ENCODE peak calls at places on chromosomes 6 and 20, in six cellular contexts. One of them, this sample, is unnamed. For H3K9me3, the result is how much of the 10 kb centered on the place peaks cover.

GRCh38 chr6:20706293-20707165 is 172.3 kb downstream of the CDKAL1 start:
- DNase-seq in CD8-positive, alpha-beta T cell: no peak
- DNase-seq in MM.1S: no peak
- DNase-seq in transverse colon: no peak
- DNase-seq in body of pancreas: no peak
- DNase-seq in hepatocyte: peak
- DNase-seq in this sample: no peak

GRCh38 chr20:49890651-49891361 is 24.5 kb downstream of the SPATA2 start:
- DNase-seq in CD8-positive, alpha-beta T cell: no peak
- DNase-seq in MM.1S: no peak
- DNase-seq in transverse colon: no peak
- DNase-seq in body of pancreas: no peak
- DNase-seq in hepatocyte: no peak
- DNase-seq in this sample: no peak

GRCh38 chr6:1244941-1245340 is 67.0 kb upstream of the FOXQ1 start:
- DNase-seq in CD8-positive, alpha-beta T cell: no peak
- DNase-seq in MM.1S: no peak
- DNase-seq in transverse colon: no peak
- DNase-seq in body of pancreas: no peak
- DNase-seq in hepatocyte: no peak
- DNase-seq in this sample: no peak

GRCh38 chr20:43844778-43845614 is 69.7 kb upstream of the TOX2 start:
- DNase-seq in CD8-positive, alpha-beta T cell: no peak
- DNase-seq in MM.1S: peak
- DNase-seq in transverse colon: no peak
- DNase-seq in body of pancreas: no peak
- DNase-seq in hepatocyte: peak
- DNase-seq in this sample: peak

GRCh38 chr6:139801571-139802321 is 427.3 kb upstream of the CITED2 start:
- DNase-seq in CD8-positive, alpha-beta T cell: no peak
- DNase-seq in MM.1S: no peak
- DNase-seq in transverse colon: no peak
- DNase-seq in body of pancreas: no peak
- DNase-seq in hepatocyte: peak
- DNase-seq in this sample: no peak

GRCh38 chr20:36808317-36809257 is 35.0 kb upstream of the DSN1 start:
- DNase-seq in CD8-positive, alpha-beta T cell: peak
- DNase-seq in MM.1S: peak
- DNase-seq in transverse colon: peak
- DNase-seq in body of pancreas: peak
- DNase-seq in hepatocyte: peak
- DNase-seq in this sample: peak

GRCh38 chr6:54291146-54291545 is 17.1 kb upstream of the TINAG start:
- DNase-seq in CD8-positive, alpha-beta T cell: no peak
- DNase-seq in MM.1S: no peak
- DNase-seq in transverse colon: no peak
- DNase-seq in body of pancreas: no peak
- DNase-seq in hepatocyte: no peak
- DNase-seq in this sample: peak

GRCh38 chr6:140203611-140204553 is 829.4 kb upstream of the CITED2 start:
- DNase-seq in CD8-positive, alpha-beta T cell: no peak
- DNase-seq in MM.1S: peak
- DNase-seq in transverse colon: no peak
- DNase-seq in body of pancreas: no peak
- DNase-seq in hepatocyte: no peak
- DNase-seq in this sample: no peak

GRCh38 chr6:52503344-52503747 is 73.5 kb downstream of the TRAM2 start:
- DNase-seq in CD8-positive, alpha-beta T cell: no peak
- DNase-seq in MM.1S: no peak
- DNase-seq in transverse colon: no peak
- DNase-seq in body of pancreas: no peak
- DNase-seq in hepatocyte: no peak
- DNase-seq in this sample: peak

GRCh38 chr6:152380993-152381898 is 255.9 kb downstream of the SYNE1 start:
- DNase-seq in CD8-positive, alpha-beta T cell: no peak
- DNase-seq in MM.1S: no peak
- DNase-seq in transverse colon: peak
- DNase-seq in body of pancreas: peak
- DNase-seq in hepatocyte: peak
- DNase-seq in this sample: peak

GRCh38 chr20:21767200-21767738 is 61.8 kb downstream of the PAX1 start:
- DNase-seq in CD8-positive, alpha-beta T cell: no peak
- DNase-seq in MM.1S: no peak
- DNase-seq in transverse colon: no peak
- DNase-seq in body of pancreas: no peak
- DNase-seq in hepatocyte: no peak
- DNase-seq in this sample: no peak

GRCh38 chr20:38129893-38130609 is 35.0 kb downstream of the TGM2 start:
- DNase-seq in CD8-positive, alpha-beta T cell: no peak
- DNase-seq in MM.1S: no peak
- DNase-seq in transverse colon: no peak
- DNase-seq in body of pancreas: no peak
- DNase-seq in hepatocyte: no peak
- DNase-seq in this sample: no peak

GRCh38 chr6:131206463-131207251 is 71.4 kb downstream of the AKAP7 start:
- DNase-seq in CD8-positive, alpha-beta T cell: no peak
- DNase-seq in MM.1S: no peak
- DNase-seq in transverse colon: no peak
- DNase-seq in body of pancreas: no peak
- DNase-seq in hepatocyte: no peak
- DNase-seq in this sample: no peak

GRCh38 chr20:39333211-39333610 is 371.1 kb downstream of the DHX35 start:
- DNase-seq in CD8-positive, alpha-beta T cell: no peak
- DNase-seq in MM.1S: no peak
- DNase-seq in transverse colon: no peak
- DNase-seq in body of pancreas: no peak
- DNase-seq in hepatocyte: no peak
- DNase-seq in this sample: no peak

GRCh38 chr20:36145877-36146707 is 8.4 kb upstream of the EPB41L1 start:
- DNase-seq in CD8-positive, alpha-beta T cell: no peak
- DNase-seq in MM.1S: peak
- DNase-seq in transverse colon: no peak
- DNase-seq in body of pancreas: peak
- DNase-seq in hepatocyte: no peak
- DNase-seq in this sample: no peak

GRCh38 chr20:23151008-23151703 is 65.0 kb upstream of the CD93 start:
- DNase-seq in CD8-positive, alpha-beta T cell: no peak
- DNase-seq in MM.1S: no peak
- DNase-seq in transverse colon: no peak
- DNase-seq in body of pancreas: no peak
- DNase-seq in hepatocyte: no peak
- DNase-seq in this sample: no peak

GRCh38 chr6:100633096-100633766 is 168.5 kb upstream of the SIM1 start:
- DNase-seq in CD8-positive, alpha-beta T cell: no peak
- DNase-seq in MM.1S: no peak
- DNase-seq in transverse colon: no peak
- DNase-seq in body of pancreas: no peak
- DNase-seq in hepatocyte: peak
- DNase-seq in this sample: peak

GRCh38 chr6:107728564-107728897 is 95.6 kb downstream of the SCML4 start:
- DNase-seq in CD8-positive, alpha-beta T cell: no peak
- DNase-seq in MM.1S: no peak
- DNase-seq in transverse colon: no peak
- DNase-seq in body of pancreas: no peak
- DNase-seq in hepatocyte: no peak
- DNase-seq in this sample: no peak

GRCh38 chr20:34874094-34874654 is 1.5 kb upstream of the GGT7 start:
- DNase-seq in CD8-positive, alpha-beta T cell: peak
- DNase-seq in MM.1S: peak
- DNase-seq in transverse colon: peak
- DNase-seq in body of pancreas: peak
- DNase-seq in hepatocyte: peak
- DNase-seq in this sample: peak

GRCh38 chr6:18528084-18528743 is 141.1 kb downstream of the RNF144B start:
- DNase-seq in CD8-positive, alpha-beta T cell: no peak
- DNase-seq in MM.1S: peak
- DNase-seq in transverse colon: no peak
- DNase-seq in body of pancreas: no peak
- DNase-seq in hepatocyte: peak
- DNase-seq in this sample: no peak

GRCh38 chr20:62824476-62825287 is 7.8 kb downstream of the COL9A3 start:
- DNase-seq in CD8-positive, alpha-beta T cell: no peak
- DNase-seq in MM.1S: peak
- DNase-seq in transverse colon: peak
- DNase-seq in body of pancreas: peak
- DNase-seq in hepatocyte: peak
- DNase-seq in this sample: peak

GRCh38 chr6:84645563-84646266 is 118.7 kb downstream of the TBX18 start:
- DNase-seq in CD8-positive, alpha-beta T cell: no peak
- DNase-seq in MM.1S: no peak
- DNase-seq in transverse colon: no peak
- DNase-seq in body of pancreas: no peak
- DNase-seq in hepatocyte: no peak
- DNase-seq in this sample: peak

GRCh38 chr6:11616200-11616611 is 78.7 kb downstream of the TMEM170B start:
- DNase-seq in CD8-positive, alpha-beta T cell: no peak
- DNase-seq in MM.1S: no peak
- DNase-seq in transverse colon: no peak
- DNase-seq in body of pancreas: no peak
- DNase-seq in hepatocyte: no peak
- DNase-seq in this sample: peak

GRCh38 chr6:42448391-42448790 is 3.3 kb downstream of the TRERF1 start:
- DNase-seq in CD8-positive, alpha-beta T cell: no peak
- DNase-seq in MM.1S: no peak
- DNase-seq in transverse colon: no peak
- DNase-seq in body of pancreas: no peak
- DNase-seq in hepatocyte: no peak
- DNase-seq in this sample: no peak

GRCh38 chr6:3414704-3415453 is 42.0 kb downstream of the SLC22A23 start:
- DNase-seq in CD8-positive, alpha-beta T cell: peak
- DNase-seq in MM.1S: peak
- DNase-seq in transverse colon: no peak
- DNase-seq in body of pancreas: no peak
- DNase-seq in hepatocyte: peak
- DNase-seq in this sample: no peak

GRCh38 chr20:57399587-57400261 is 8.5 kb downstream of the RBM38 start:
- DNase-seq in CD8-positive, alpha-beta T cell: peak
- DNase-seq in MM.1S: peak
- DNase-seq in transverse colon: peak
- DNase-seq in body of pancreas: peak
- DNase-seq in hepatocyte: no peak
- DNase-seq in this sample: no peak

GRCh38 chr6:165109011-165109410 is 200.4 kb downstream of the C6orf118 start:
- DNase-seq in CD8-positive, alpha-beta T cell: no peak
- DNase-seq in MM.1S: no peak
- DNase-seq in transverse colon: no peak
- DNase-seq in body of pancreas: no peak
- DNase-seq in hepatocyte: no peak
- DNase-seq in this sample: no peak
- H3K9me3 ChIP-seq in CD8-positive, alpha-beta T cell: under half
- H3K9me3 ChIP-seq in MM.1S: under half
- H3K9me3 ChIP-seq in transverse colon: under half
- H3K9me3 ChIP-seq in body of pancreas: under half
- H3K9me3 ChIP-seq in hepatocyte: under half
- H3K9me3 ChIP-seq in this sample: under half

DNA sequence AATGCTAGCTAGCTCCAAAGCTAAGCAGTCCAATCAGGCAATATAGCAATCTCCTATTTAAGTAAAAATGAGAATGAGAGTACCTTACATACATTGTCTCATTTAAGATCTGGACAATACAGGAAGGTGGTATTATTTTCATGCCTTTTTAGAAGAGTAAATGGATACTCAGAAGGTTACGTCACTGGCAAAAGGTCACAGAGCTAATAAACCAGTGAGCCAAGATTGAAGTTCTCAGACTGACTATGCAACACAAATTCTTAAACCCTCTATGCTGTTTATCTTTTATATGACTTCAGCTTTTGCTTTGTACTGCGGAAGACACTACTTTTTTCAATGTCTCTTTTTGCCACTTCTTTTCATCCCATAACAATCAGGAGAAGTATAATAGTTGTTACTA is 135.2 kb upstream of the PRL start:
- DNase-seq in CD8-positive, alpha-beta T cell: no peak
- DNase-seq in MM.1S: no peak
- DNase-seq in transverse colon: no peak
- DNase-seq in body of pancreas: no peak
- DNase-seq in hepatocyte: no peak
- DNase-seq in this sample: no peak
- H3K9me3 ChIP-seq in CD8-positive, alpha-beta T cell: under half
- H3K9me3 ChIP-seq in MM.1S: under half
- H3K9me3 ChIP-seq in transverse colon: under half
- H3K9me3 ChIP-seq in body of pancreas: under half
- H3K9me3 ChIP-seq in hepatocyte: under half
- H3K9me3 ChIP-seq in this sample: under half

DNA sequence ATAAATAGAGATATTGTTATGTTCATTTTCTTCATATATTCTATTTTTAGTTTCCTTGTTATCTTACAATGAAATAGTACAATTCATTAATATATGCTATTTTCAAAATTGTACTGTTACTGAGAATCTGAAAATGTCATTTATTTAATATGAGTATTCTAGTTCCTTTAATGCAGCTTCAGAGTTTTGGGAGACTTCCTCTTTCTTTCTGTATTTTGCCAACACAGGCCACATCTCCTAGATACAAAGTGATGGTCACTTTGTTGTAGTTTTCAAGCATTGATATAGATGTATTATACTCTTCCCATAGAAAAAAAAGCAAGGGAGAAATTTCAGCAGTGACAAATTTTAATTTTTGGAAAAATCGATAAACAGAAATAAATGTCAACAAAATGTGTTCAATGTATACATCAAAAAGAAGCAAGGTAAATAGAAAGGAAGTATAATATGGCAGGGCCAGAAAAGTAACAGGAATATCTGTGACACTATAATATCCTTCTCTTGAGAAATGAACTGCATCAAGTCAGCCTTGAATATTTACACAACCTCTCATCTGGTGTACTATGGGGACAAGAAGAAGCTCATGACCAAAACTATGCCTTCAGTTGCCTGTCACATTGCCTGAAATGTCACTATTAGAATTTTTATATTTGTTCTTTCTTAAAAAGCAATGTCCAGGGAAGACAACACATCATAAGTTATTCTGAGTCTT is 396.0 kb downstream of the TBC1D32 start:
- DNase-seq in CD8-positive, alpha-beta T cell: no peak
- DNase-seq in MM.1S: no peak
- DNase-seq in transverse colon: no peak
- DNase-seq in body of pancreas: no peak
- DNase-seq in hepatocyte: no peak
- DNase-seq in this sample: no peak
- H3K9me3 ChIP-seq in CD8-positive, alpha-beta T cell: under half
- H3K9me3 ChIP-seq in MM.1S: under half
- H3K9me3 ChIP-seq in transverse colon: under half
- H3K9me3 ChIP-seq in body of pancreas: under half
- H3K9me3 ChIP-seq in hepatocyte: under half
- H3K9me3 ChIP-seq in this sample: under half

GRCh38 chr20:31257364-31257763 is at the start of gene DEFB115:
- DNase-seq in CD8-positive, alpha-beta T cell: no peak
- DNase-seq in MM.1S: no peak
- DNase-seq in transverse colon: no peak
- DNase-seq in body of pancreas: no peak
- DNase-seq in hepatocyte: no peak
- DNase-seq in this sample: no peak

GRCh38 chr20:31256959-31257358 is 505 bp upstream of the DEFB115 start:
- DNase-seq in CD8-positive, alpha-beta T cell: no peak
- DNase-seq in MM.1S: no peak
- DNase-seq in transverse colon: no peak
- DNase-seq in body of pancreas: no peak
- DNase-seq in hepatocyte: no peak
- DNase-seq in this sample: no peak

GRCh38 chr20:31260326-31260932 is 3.0 kb downstream of the DEFB115 start:
- DNase-seq in CD8-positive, alpha-beta T cell: no peak
- DNase-seq in MM.1S: peak
- DNase-seq in transverse colon: no peak
- DNase-seq in body of pancreas: no peak
- DNase-seq in hepatocyte: peak
- DNase-seq in this sample: no peak
- H3K9me3 ChIP-seq in CD8-positive, alpha-beta T cell: under half
- H3K9me3 ChIP-seq in MM.1S: under half
- H3K9me3 ChIP-seq in transverse colon: under half
- H3K9me3 ChIP-seq in body of pancreas: under half
- H3K9me3 ChIP-seq in hepatocyte: under half
- H3K9me3 ChIP-seq in this sample: under half